ENCODE peak calls at places on chromosomes 1 and 21, in four cellular contexts. T, H, J and V are unnamed samples.
A peak's percentile ranks its signal among the peaks of the same experiment; 100 is the strongest.

GRCh38 chr21:44773291-44773932 is 28.2 kb downstream of the UBE2G2 start:
- DNase-seq in T (no peak), H (no peak), J (no peak), V (no peak)

GRCh38 chr1:43066578-43066977 is 105.5 kb downstream of the EBNA1BP2 start:
- DNase-seq in T (no peak), H (no peak), J (no peak), V (no peak)

GRCh38 chr21:34613679-34614442 is 1.1 kb downstream of the RCAN1 start:
- DNase-seq in T (no peak), H (peak; percentile 18), J (no peak), V (peak; percentile 18)

GRCh38 chr1:183956559-183957188 is 80.9 kb downstream of the COLGALT2 start:
- DNase-seq in T (no peak), H (peak; percentile 79), J (no peak), V (no peak)

GRCh38 chr1:100511058-100511457 is 26.9 kb upstream of the GPR88 start:
- DNase-seq in T (no peak), H (no peak), J (no peak), V (no peak)

GRCh38 chr1:12554521-12555305 is 63.3 kb downstream of the DHRS3 start:
- DNase-seq in T (no peak), H (no peak), J (peak; percentile 62), V (no peak)

GRCh38 chr1:5998051-5998905 is 6.1 kb upstream of the NPHP4 start:
- DNase-seq in T (no peak), H (no peak), J (peak; percentile 32), V (no peak)

GRCh38 chr1:187842406-187843165 is 1013.8 kb downstream of the PLA2G4A start:
- DNase-seq in T (no peak), H (no peak), J (peak; percentile 59), V (no peak)

GRCh38 chr1:115771094-115771846 is 2.8 kb upstream of the CASQ2 start:
- DNase-seq in T (no peak), H (no peak), J (no peak), V (no peak)

GRCh38 chr1:235878082-235878781 is 11.5 kb upstream of the LYST start:
- DNase-seq in T (no peak), H (peak; percentile 50), J (no peak), V (no peak)

GRCh38 chr1:225378880-225379279 is 49.0 kb downstream of the LBR start:
- DNase-seq in T (peak; percentile 4), H (no peak), J (no peak), V (peak; percentile 90)

GRCh38 chr1:211737115-211738035 is 62.0 kb upstream of the NEK2 start:
- DNase-seq in T (no peak), H (no peak), J (no peak), V (no peak)

GRCh38 chr1:225454733-225455132 is 26.9 kb upstream of the LBR start:
- DNase-seq in T (no peak), H (peak; percentile 75), J (peak; percentile 55), V (no peak)

GRCh38 chr1:109959974-109960744 is 24.4 kb upstream of the AHCYL1 start:
- DNase-seq in T (peak; percentile 81), H (no peak), J (no peak), V (peak; percentile 35)

GRCh38 chr21:29885491-29885890 is 54.3 kb downstream of the GRIK1 start:
- DNase-seq in T (no peak), H (no peak), J (no peak), V (no peak)

GRCh38 chr1:174244017-174244416 is 84.7 kb downstream of the RABGAP1L start:
- DNase-seq in T (no peak), H (no peak), J (no peak), V (no peak)

GRCh38 chr1:4485878-4486277 is 168.5 kb upstream of the AJAP1 start:
- DNase-seq in T (no peak), H (no peak), J (no peak), V (no peak)

GRCh38 chr1:19955529-19956170 is 23.8 kb downstream of the PLA2G2A start:
- DNase-seq in T (no peak), H (no peak), J (no peak), V (no peak)

GRCh38 chr1:22625262-22625925 is 11.0 kb upstream of the C1QA start:
- DNase-seq in T (peak; percentile 23), H (peak; percentile 9), J (no peak), V (peak; percentile 33)

GRCh38 chr1:20138961-20139550 is at the start of gene PLA2G2F:
- DNase-seq in T (no peak), H (no peak), J (peak; percentile 40), V (no peak)

GRCh38 chr1:96049759-96050409 is 671.7 kb upstream of the PTBP2 start:
- DNase-seq in T (no peak), H (no peak), J (no peak), V (no peak)

GRCh38 chr1:225892307-225892706 is 3.4 kb upstream of the LEFTY1 start:
- DNase-seq in T (no peak), H (no peak), J (no peak), V (no peak)

GRCh38 chr1:223270155-223270554 is 93.8 kb downstream of the SUSD4 start:
- DNase-seq in T (no peak), H (no peak), J (no peak), V (no peak)

GRCh38 chr1:26132128-26132824 is 20.7 kb downstream of the PDIK1L start:
- DNase-seq in T (no peak), H (no peak), J (no peak), V (no peak)

GRCh38 chr1:25805863-25806225 is 5.9 kb downstream of the SELENON start:
- DNase-seq in T (no peak), H (peak; percentile 71), J (no peak), V (no peak)

GRCh38 chr1:59359325-59359724 is 62.4 kb downstream of the FGGY start:
- DNase-seq in T (no peak), H (no peak), J (no peak), V (no peak)

GRCh38 chr1:12143631-12144155 is 23.1 kb upstream of the TNFRSF1B start:
- DNase-seq in T (no peak), H (peak; percentile 75), J (peak; percentile 91), V (no peak)

DNA sequence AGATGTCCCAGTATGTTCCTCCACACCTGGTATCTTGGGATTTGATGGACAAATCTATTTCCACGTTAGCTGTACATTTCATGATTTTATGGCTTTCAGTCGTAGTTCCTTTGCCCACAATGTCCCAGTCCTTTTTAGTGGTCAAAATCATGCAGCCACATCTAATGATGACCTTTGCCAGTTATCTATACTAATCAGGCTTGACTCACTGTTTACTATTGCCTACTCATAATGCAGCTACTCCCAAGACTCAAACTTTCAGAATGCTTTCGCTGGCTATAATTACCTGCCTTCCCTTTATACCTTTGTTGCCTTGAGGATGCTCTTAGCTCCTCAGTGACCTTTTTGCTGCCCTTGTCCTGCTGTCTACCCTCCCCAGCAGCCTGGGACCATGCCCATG is 6.4 kb downstream of the NOS1AP start:
- DNase-seq in T (no peak), H (no peak), J (no peak), V (no peak)
- H3K27me3 ChIP-seq in T (no peaks in the 10 kb centered on the region), H (no peaks in the 10 kb centered on the region), J (peaks cover 16% of the 10 kb centered on the region), V (no peaks in the 10 kb centered on the region)

DNA sequence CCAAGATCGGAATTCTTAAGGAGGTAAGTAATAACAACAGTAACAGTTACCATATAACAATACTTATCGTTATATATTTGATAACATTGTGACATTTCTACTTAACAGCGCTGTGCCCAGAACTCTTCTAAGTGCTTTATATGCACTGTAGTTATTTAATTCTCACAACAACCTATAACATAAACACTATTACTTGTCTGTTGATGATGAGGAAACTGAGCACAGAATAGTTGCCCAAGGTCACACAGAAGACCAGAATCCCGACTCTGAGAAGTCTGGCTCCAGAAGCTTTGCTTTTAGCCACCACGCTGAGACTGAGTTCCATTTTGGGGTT is 2.4 kb upstream of the ANXA9 start:
- DNase-seq in T (no peak), H (no peak), J (no peak), V (no peak)
- H3K4me1 ChIP-seq in T (peaks cover 22% of the 10 kb centered on the region), H (peaks cover 22% of the 10 kb centered on the region), J (peaks cover 58% of the 10 kb centered on the region), V (peaks cover 8% of the 10 kb centered on the region)

GRCh38 chr1:154806333-154806732 is 63.7 kb downstream of the KCNN3 start:
- DNase-seq in T (no peak), H (no peak), J (no peak), V (no peak)
- H3K27me3 ChIP-seq in T (no peaks in the 10 kb centered on the region), H (no peaks in the 10 kb centered on the region), J (peaks cover 7% of the 10 kb centered on the region), V (no peaks in the 10 kb centered on the region)

GRCh38 chr1:167861664-167862381 is 52.1 kb downstream of the ADCY10 start:
- DNase-seq in T (no peak), H (no peak), J (no peak), V (no peak)
- H3K4me1 ChIP-seq in T (peaks cover 3% of the 10 kb centered on the region), H (peaks cover 13% of the 10 kb centered on the region), J (no peaks in the 10 kb centered on the region), V (peaks cover 5% of the 10 kb centered on the region)

GRCh38 chr1:39668894-39669293 is 3.0 kb downstream of the NT5C1A start:
- DNase-seq in T (no peak), H (no peak), J (no peak), V (no peak)
- H3K27me3 ChIP-seq in T (peaks cover 6% of the 10 kb centered on the region), H (peaks cover 48% of the 10 kb centered on the region), J (peaks cover 34% of the 10 kb centered on the region), V (no peaks in the 10 kb centered on the region)

GRCh38 chr1:234518876-234519275 is 39.9 kb upstream of the TARBP1 start:
- DNase-seq in T (no peak), H (no peak), J (no peak), V (no peak)

GRCh38 chr1:234515411-234515810 is 36.4 kb upstream of the TARBP1 start:
- DNase-seq in T (no peak), H (no peak), J (no peak), V (no peak)

GRCh38 chr1:234512376-234512965 is 33.5 kb upstream of the TARBP1 start:
- DNase-seq in T (no peak), H (no peak), J (no peak), V (no peak)

GRCh38 chr1:234517087-234517802 is 38.3 kb upstream of the TARBP1 start:
- DNase-seq in T (no peak), H (no peak), J (no peak), V (no peak)

GRCh38 chr1:234515821-234516241 is 36.9 kb upstream of the TARBP1 start:
- DNase-seq in T (no peak), H (peak; percentile 87), J (no peak), V (no peak)
- H3K4me1 ChIP-seq in T (peaks cover 6% of the 10 kb centered on the region), H (peaks cover 15% of the 10 kb centered on the region), J (peaks cover 17% of the 10 kb centered on the region), V (peaks cover 4% of the 10 kb centered on the region)

DNA sequence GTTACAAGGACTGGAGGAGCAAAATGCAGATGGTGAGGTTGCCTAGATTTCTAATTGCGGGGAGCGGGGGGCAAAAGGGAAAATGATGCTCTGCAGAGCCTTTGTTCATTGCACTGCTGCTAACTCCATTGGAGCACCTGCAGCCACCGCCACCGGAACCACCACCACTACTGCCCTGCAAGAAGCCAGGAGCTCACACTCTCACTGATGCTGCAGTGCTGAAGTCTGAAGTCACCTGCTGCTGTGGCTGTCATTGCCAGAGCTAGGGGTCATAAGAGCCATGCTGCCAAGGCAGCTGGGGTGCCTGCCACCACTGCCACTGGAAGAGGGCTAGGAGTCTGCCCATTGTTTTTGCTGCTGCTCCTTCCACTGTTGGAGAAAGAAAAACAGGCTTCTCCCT is 7.3 kb upstream of the HPCAL4 start:
- DNase-seq in T (no peak), H (no peak), J (no peak), V (no peak)
- H3K27me3 ChIP-seq in T (no peaks in the 10 kb centered on the region), H (peaks cover 41% of the 10 kb centered on the region), J (peaks cover 26% of the 10 kb centered on the region), V (peaks cover 10% of the 10 kb centered on the region)

DNA sequence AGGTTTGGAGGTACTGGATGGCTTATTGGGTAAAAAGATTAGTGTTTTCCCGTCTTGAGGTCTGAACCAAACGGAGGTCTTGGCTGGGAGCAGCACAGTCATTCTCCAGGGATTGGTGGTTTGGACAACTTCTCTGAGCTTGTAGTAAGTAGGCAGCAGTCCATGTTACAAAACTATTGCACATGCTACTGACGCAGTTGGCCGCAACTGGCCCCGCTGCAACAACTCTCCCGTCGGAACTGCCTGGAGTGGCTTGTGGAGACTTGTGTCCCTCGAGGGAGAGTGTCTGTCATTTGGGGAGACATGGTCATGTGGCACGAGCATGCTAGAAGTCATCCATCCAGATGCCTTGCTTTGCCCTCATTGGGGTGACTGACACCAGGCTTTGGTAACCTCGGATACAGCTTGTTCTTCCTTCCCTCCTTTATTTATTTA is 276.0 kb downstream of the TM2D1 start:
- DNase-seq in T (no peak), H (no peak), J (peak; percentile 93), V (no peak)
- H3K4me1 ChIP-seq in T (peaks cover 7% of the 10 kb centered on the region), H (peaks cover 43% of the 10 kb centered on the region), J (peaks cover 70% of the 10 kb centered on the region), V (peaks cover 38% of the 10 kb centered on the region)